ENCODE peak calls at places on chromosomes 2 and 18, in five cellular contexts. One of them, this sample, is unnamed.

GRCh38 chr2:86295071-86295470 is 42.4 kb downstream of the REEP1 start:
- DNase-seq in left ventricle myocardium inferior: no peak
- DNase-seq in pancreas: no peak
- DNase-seq in heart right ventricle: no peak
- DNase-seq in GM23338: no peak
- DNase-seq in this sample: no peak

GRCh38 chr2:23410596-23410995 is 25.6 kb downstream of the KLHL29 start:
- DNase-seq in left ventricle myocardium inferior: no peak
- DNase-seq in pancreas: no peak
- DNase-seq in heart right ventricle: no peak
- DNase-seq in GM23338: no peak
- DNase-seq in this sample: no peak

GRCh38 chr18:22342625-22343024 is 75.1 kb downstream of the CTAGE1 start:
- DNase-seq in left ventricle myocardium inferior: no peak
- DNase-seq in pancreas: no peak
- DNase-seq in heart right ventricle: no peak
- DNase-seq in GM23338: no peak
- DNase-seq in this sample: peak; percentile 25

GRCh38 chr2:218228366-218229092 is 11.5 kb downstream of the ARPC2 start:
- DNase-seq in left ventricle myocardium inferior: no peak
- DNase-seq in pancreas: no peak
- DNase-seq in heart right ventricle: no peak
- DNase-seq in GM23338: no peak
- DNase-seq in this sample: no peak

GRCh38 chr2:101349893-101350662 is 37.2 kb downstream of the CREG2 start:
- DNase-seq in left ventricle myocardium inferior: no peak
- DNase-seq in pancreas: no peak
- DNase-seq in heart right ventricle: no peak
- DNase-seq in GM23338: no peak
- DNase-seq in this sample: no peak

GRCh38 chr18:12255626-12256026 is 1.5 kb downstream of the CIDEA start:
- DNase-seq in left ventricle myocardium inferior: no peak
- DNase-seq in pancreas: no peak
- DNase-seq in heart right ventricle: no peak
- DNase-seq in GM23338: peak; percentile 17
- DNase-seq in this sample: no peak

GRCh38 chr2:16652296-16653082 is 13.1 kb downstream of the CYRIA start:
- DNase-seq in left ventricle myocardium inferior: no peak
- DNase-seq in pancreas: no peak
- DNase-seq in heart right ventricle: no peak
- DNase-seq in GM23338: no peak
- DNase-seq in this sample: no peak

GRCh38 chr2:118310878-118311442 is 222.7 kb downstream of the INSIG2 start:
- DNase-seq in left ventricle myocardium inferior: no peak
- DNase-seq in pancreas: no peak
- DNase-seq in heart right ventricle: no peak
- DNase-seq in GM23338: peak; percentile 91
- DNase-seq in this sample: no peak

GRCh38 chr2:171957061-171957460 is 34.8 kb downstream of the HAT1 start:
- DNase-seq in left ventricle myocardium inferior: no peak
- DNase-seq in pancreas: no peak
- DNase-seq in heart right ventricle: no peak
- DNase-seq in GM23338: peak; percentile 19
- DNase-seq in this sample: no peak

GRCh38 chr2:86793752-86794151 is 3.0 kb upstream of the CD8A start:
- DNase-seq in left ventricle myocardium inferior: no peak
- DNase-seq in pancreas: no peak
- DNase-seq in heart right ventricle: no peak
- DNase-seq in GM23338: no peak
- DNase-seq in this sample: no peak

GRCh38 chr2:112831956-112832567 is 4.5 kb downstream of the IL1B start:
- DNase-seq in left ventricle myocardium inferior: no peak
- DNase-seq in pancreas: no peak
- DNase-seq in heart right ventricle: no peak
- DNase-seq in GM23338: no peak
- DNase-seq in this sample: no peak

GRCh38 chr2:11977766-11978524 is 231.5 kb downstream of the LPIN1 start:
- DNase-seq in left ventricle myocardium inferior: no peak
- DNase-seq in pancreas: no peak
- DNase-seq in heart right ventricle: no peak
- DNase-seq in GM23338: no peak
- DNase-seq in this sample: no peak

GRCh38 chr2:2683581-2683980 is 352.5 kb upstream of the MYT1L start:
- DNase-seq in left ventricle myocardium inferior: no peak
- DNase-seq in pancreas: no peak
- DNase-seq in heart right ventricle: no peak
- DNase-seq in GM23338: no peak
- DNase-seq in this sample: no peak

GRCh38 chr2:118309201-118310015 is 221.1 kb downstream of the INSIG2 start:
- DNase-seq in left ventricle myocardium inferior: no peak
- DNase-seq in pancreas: no peak
- DNase-seq in heart right ventricle: no peak
- DNase-seq in GM23338: no peak
- DNase-seq in this sample: no peak

GRCh38 chr2:241804326-241805276 is 4.4 kb upstream of the NEU4 start:
- DNase-seq in left ventricle myocardium inferior: no peak
- DNase-seq in pancreas: peak; percentile 24
- DNase-seq in heart right ventricle: peak; percentile 16
- DNase-seq in GM23338: peak; percentile 59
- DNase-seq in this sample: no peak

GRCh38 chr18:55405655-55406373 is 182.2 kb downstream of the TCF4 start:
- DNase-seq in left ventricle myocardium inferior: peak; percentile 87
- DNase-seq in pancreas: peak; percentile 50
- DNase-seq in heart right ventricle: peak; percentile 82
- DNase-seq in GM23338: no peak
- DNase-seq in this sample: no peak

GRCh38 chr2:96253006-96253405 is 12.8 kb downstream of the TMEM127 start:
- DNase-seq in left ventricle myocardium inferior: no peak
- DNase-seq in pancreas: no peak
- DNase-seq in heart right ventricle: no peak
- DNase-seq in GM23338: no peak
- DNase-seq in this sample: no peak

GRCh38 chr2:33062665-33063249 is 116.0 kb downstream of the LTBP1 start:
- DNase-seq in left ventricle myocardium inferior: no peak
- DNase-seq in pancreas: no peak
- DNase-seq in heart right ventricle: no peak
- DNase-seq in GM23338: no peak
- DNase-seq in this sample: no peak

GRCh38 chr2:159562248-159562647 is 54.1 kb downstream of the BAZ2B start:
- DNase-seq in left ventricle myocardium inferior: no peak
- DNase-seq in pancreas: no peak
- DNase-seq in heart right ventricle: no peak
- DNase-seq in GM23338: no peak
- DNase-seq in this sample: no peak

GRCh38 chr18:22177496-22177866 is 8.1 kb downstream of the GATA6 start:
- DNase-seq in left ventricle myocardium inferior: no peak
- DNase-seq in pancreas: no peak
- DNase-seq in heart right ventricle: no peak
- DNase-seq in GM23338: no peak
- DNase-seq in this sample: no peak

GRCh38 chr18:12290086-12290485 is 18.0 kb upstream of the TUBB6 start:
- DNase-seq in left ventricle myocardium inferior: no peak
- DNase-seq in pancreas: no peak
- DNase-seq in heart right ventricle: no peak
- DNase-seq in GM23338: no peak
- DNase-seq in this sample: no peak

GRCh38 chr18:59276047-59276446 is 2.8 kb upstream of the RAX start:
- DNase-seq in left ventricle myocardium inferior: no peak
- DNase-seq in pancreas: no peak
- DNase-seq in heart right ventricle: no peak
- DNase-seq in GM23338: peak; percentile 53
- DNase-seq in this sample: no peak
- H3K27me3 ChIP-seq in left ventricle myocardium inferior: no peaks in the 10 kb centered on the region
- H3K27me3 ChIP-seq in pancreas: peaks cover 32% of the 10 kb centered on the region
- H3K27me3 ChIP-seq in heart right ventricle: peaks cover 29% of the 10 kb centered on the region
- H3K27me3 ChIP-seq in GM23338: peaks cover 100% of the 10 kb centered on the region
- H3K27me3 ChIP-seq in this sample: peaks cover 87% of the 10 kb centered on the region

GRCh38 chr2:5695641-5696350 is 3.6 kb downstream of the SOX11 start:
- DNase-seq in left ventricle myocardium inferior: no peak
- DNase-seq in pancreas: no peak
- DNase-seq in heart right ventricle: no peak
- DNase-seq in GM23338: peak; percentile 67
- DNase-seq in this sample: no peak
- H3K27me3 ChIP-seq in left ventricle myocardium inferior: peaks cover 100% of the 10 kb centered on the region
- H3K27me3 ChIP-seq in pancreas: peaks cover 69% of the 10 kb centered on the region
- H3K27me3 ChIP-seq in heart right ventricle: peaks cover 20% of the 10 kb centered on the region
- H3K27me3 ChIP-seq in GM23338: peaks cover 23% of the 10 kb centered on the region
- H3K27me3 ChIP-seq in this sample: peaks cover 62% of the 10 kb centered on the region

GRCh38 chr2:131006561-131006960 is 86.7 kb downstream of the FAM168B start:
- DNase-seq in left ventricle myocardium inferior: no peak
- DNase-seq in pancreas: no peak
- DNase-seq in heart right ventricle: no peak
- DNase-seq in GM23338: no peak
- DNase-seq in this sample: no peak

GRCh38 chr2:131008967-131009366 is 84.3 kb downstream of the FAM168B start:
- DNase-seq in left ventricle myocardium inferior: no peak
- DNase-seq in pancreas: no peak
- DNase-seq in heart right ventricle: no peak
- DNase-seq in GM23338: no peak
- DNase-seq in this sample: no peak

GRCh38 chr2:131005229-131005935 is 87.9 kb downstream of the FAM168B start:
- DNase-seq in left ventricle myocardium inferior: no peak
- DNase-seq in pancreas: no peak
- DNase-seq in heart right ventricle: no peak
- DNase-seq in GM23338: no peak
- DNase-seq in this sample: no peak

GRCh38 chr2:131009713-131010475 is 83.4 kb downstream of the FAM168B start:
- DNase-seq in left ventricle myocardium inferior: no peak
- DNase-seq in pancreas: no peak
- DNase-seq in heart right ventricle: no peak
- DNase-seq in GM23338: no peak
- DNase-seq in this sample: no peak

DNA sequence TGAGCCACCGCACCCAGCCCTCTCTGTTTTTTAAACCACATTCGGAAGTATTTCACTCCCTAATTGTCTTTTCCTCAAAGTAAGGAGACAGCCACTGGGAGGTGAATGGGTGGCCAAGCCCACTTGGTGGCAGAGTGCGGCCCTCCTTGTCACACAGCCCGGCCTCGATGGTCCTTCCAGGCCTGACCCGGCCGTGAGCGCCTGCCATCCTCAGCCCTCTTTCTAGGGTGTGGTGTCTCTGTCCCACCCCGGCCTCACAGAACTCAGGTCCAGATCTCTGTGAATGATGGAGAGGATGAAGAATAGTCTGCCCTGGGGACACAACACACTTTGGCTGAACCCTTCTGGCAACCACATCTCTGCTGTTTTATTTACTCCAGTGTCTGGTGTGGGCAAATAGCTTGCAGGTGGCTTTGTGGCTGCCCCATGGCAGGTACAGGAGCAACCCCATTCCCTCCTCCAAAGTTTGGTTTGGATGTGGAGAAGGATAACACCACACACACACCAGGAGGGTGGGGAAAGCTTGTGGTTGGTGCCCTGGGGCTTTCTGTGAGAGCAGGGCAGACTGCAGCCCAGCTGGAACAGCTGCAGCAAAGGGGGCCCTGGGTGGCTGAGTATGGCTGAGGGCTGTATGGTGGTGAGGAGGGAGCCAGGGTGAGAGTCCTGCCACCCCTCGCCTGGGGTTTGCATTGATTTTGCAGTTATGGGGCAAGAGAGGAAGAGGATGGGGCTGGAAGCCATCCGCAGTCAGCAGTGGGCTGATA is 88.6 kb downstream of the FAM168B start:
- DNase-seq in left ventricle myocardium inferior: no peak
- DNase-seq in pancreas: no peak
- DNase-seq in heart right ventricle: no peak
- DNase-seq in GM23338: no peak
- DNase-seq in this sample: no peak
- H3K27me3 ChIP-seq in left ventricle myocardium inferior: peaks cover 66% of the 10 kb centered on the region
- H3K27me3 ChIP-seq in pancreas: no peaks in the 10 kb centered on the region
- H3K27me3 ChIP-seq in heart right ventricle: no peaks in the 10 kb centered on the region
- H3K27me3 ChIP-seq in GM23338: no peaks in the 10 kb centered on the region
- H3K27me3 ChIP-seq in this sample: peaks cover 3% of the 10 kb centered on the region

DNA sequence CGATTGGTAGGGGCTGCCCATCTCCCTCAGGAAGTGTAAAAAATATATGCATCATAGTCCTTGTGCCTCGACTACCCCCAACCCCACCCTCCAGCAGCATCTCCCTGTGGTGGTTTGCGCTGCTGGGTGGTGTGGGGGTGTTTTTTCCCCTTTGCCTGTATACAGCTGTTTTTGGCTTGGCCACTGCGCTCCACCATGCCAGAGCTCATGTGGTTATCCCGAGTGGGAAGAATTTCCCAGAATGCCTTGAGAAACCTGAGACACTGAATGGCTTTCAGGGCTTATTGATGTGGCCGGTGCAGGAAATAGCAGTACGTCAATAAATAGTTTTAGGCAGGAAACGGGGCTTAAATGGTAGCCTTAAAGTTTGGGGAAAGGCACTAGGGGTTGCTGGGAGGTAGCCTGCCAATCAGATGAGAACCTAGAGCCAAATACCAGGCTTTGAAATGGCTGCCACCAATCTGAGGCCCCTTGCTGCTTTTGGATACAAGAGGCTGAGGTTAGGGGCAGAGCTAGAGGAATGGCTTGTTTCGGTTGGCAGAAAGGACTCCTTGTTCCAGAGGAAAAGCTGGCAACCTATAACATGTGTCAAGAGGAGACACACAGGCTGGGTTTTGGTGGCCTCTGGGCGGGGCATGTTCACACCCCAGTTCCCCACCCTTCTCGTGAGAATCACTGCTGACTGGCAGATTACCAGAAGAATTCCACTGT is 144.1 kb downstream of the SMAD7 start:
- DNase-seq in left ventricle myocardium inferior: peak; percentile 50
- DNase-seq in pancreas: no peak
- DNase-seq in heart right ventricle: peak; percentile 46
- DNase-seq in GM23338: peak; percentile 17
- DNase-seq in this sample: peak; percentile 24
- H3K27me3 ChIP-seq in left ventricle myocardium inferior: no peaks in the 10 kb centered on the region
- H3K27me3 ChIP-seq in pancreas: no peaks in the 10 kb centered on the region
- H3K27me3 ChIP-seq in heart right ventricle: no peaks in the 10 kb centered on the region
- H3K27me3 ChIP-seq in GM23338: no peaks in the 10 kb centered on the region
- H3K27me3 ChIP-seq in this sample: no peaks in the 10 kb centered on the region